ENCODE peak calls at places on chromosomes 3 and 15, in seven cellular contexts. One of them, this sample, is unnamed.
A peak's percentile ranks its signal among the peaks of the same experiment; 100 is the strongest.

GRCh38 chr15:63156708-63157065 is 590 bp downstream of the RPS27L start:
- DNase-seq in activated T-cell treated with anti-CD3 and anti-CD28 coated beads for 1 hour: no peak
- DNase-seq in stimulated activated CD4-positive, alpha-beta T cell treated with anti-CD3 and anti-CD28 coated beads, Interleukin-2, amount 100 ng/mL, for 24 hours: no peak
- DNase-seq in ovary: no peak
- DNase-seq in cardiac fibroblast: peak; percentile 58
- DNase-seq in Daoy: peak; percentile 37
- DNase-seq in progenitor cell of endocrine pancreas: no peak
- DNase-seq in this sample: peak; percentile 50

GRCh38 chr3:169134194-169134593 is 529.3 kb downstream of the MECOM start:
- DNase-seq in activated T-cell treated with anti-CD3 and anti-CD28 coated beads for 1 hour: no peak
- DNase-seq in progenitor cell of endocrine pancreas: no peak
- DNase-seq in cardiac fibroblast: no peak
- DNase-seq in stimulated activated CD4-positive, alpha-beta T cell treated with anti-CD3 and anti-CD28 coated beads, Interleukin-2, amount 100 ng/mL, for 24 hours: no peak
- DNase-seq in ovary: no peak
- DNase-seq in Daoy: no peak
- DNase-seq in this sample: no peak

GRCh38 chr3:43214616-43215015 is 71.7 kb upstream of the SNRK start:
- DNase-seq in progenitor cell of endocrine pancreas: no peak
- DNase-seq in ovary: no peak
- DNase-seq in cardiac fibroblast: peak; percentile 68
- DNase-seq in Daoy: peak; percentile 21
- DNase-seq in activated T-cell treated with anti-CD3 and anti-CD28 coated beads for 1 hour: no peak
- DNase-seq in stimulated activated CD4-positive, alpha-beta T cell treated with anti-CD3 and anti-CD28 coated beads, Interleukin-2, amount 100 ng/mL, for 24 hours: no peak
- DNase-seq in this sample: peak; percentile 57

GRCh38 chr15:78660584-78660983 is 19.6 kb upstream of the CHRNB4 start:
- DNase-seq in cardiac fibroblast: no peak
- DNase-seq in ovary: no peak
- DNase-seq in activated T-cell treated with anti-CD3 and anti-CD28 coated beads for 1 hour: no peak
- DNase-seq in Daoy: no peak
- DNase-seq in progenitor cell of endocrine pancreas: no peak
- DNase-seq in stimulated activated CD4-positive, alpha-beta T cell treated with anti-CD3 and anti-CD28 coated beads, Interleukin-2, amount 100 ng/mL, for 24 hours: no peak
- DNase-seq in this sample: no peak

GRCh38 chr15:63945838-63946298 is 100.4 kb downstream of the DAPK2 start:
- DNase-seq in stimulated activated CD4-positive, alpha-beta T cell treated with anti-CD3 and anti-CD28 coated beads, Interleukin-2, amount 100 ng/mL, for 24 hours: no peak
- DNase-seq in Daoy: no peak
- DNase-seq in activated T-cell treated with anti-CD3 and anti-CD28 coated beads for 1 hour: no peak
- DNase-seq in ovary: no peak
- DNase-seq in progenitor cell of endocrine pancreas: no peak
- DNase-seq in cardiac fibroblast: no peak
- DNase-seq in this sample: no peak

GRCh38 chr15:39392469-39393047 is 188.3 kb upstream of the THBS1 start:
- DNase-seq in activated T-cell treated with anti-CD3 and anti-CD28 coated beads for 1 hour: no peak
- DNase-seq in cardiac fibroblast: no peak
- DNase-seq in stimulated activated CD4-positive, alpha-beta T cell treated with anti-CD3 and anti-CD28 coated beads, Interleukin-2, amount 100 ng/mL, for 24 hours: no peak
- DNase-seq in Daoy: no peak
- DNase-seq in ovary: no peak
- DNase-seq in progenitor cell of endocrine pancreas: no peak
- DNase-seq in this sample: no peak

GRCh38 chr3:184388936-184389230 is 9.0 kb downstream of the CHRD start:
- DNase-seq in activated T-cell treated with anti-CD3 and anti-CD28 coated beads for 1 hour: no peak
- DNase-seq in Daoy: no peak
- DNase-seq in cardiac fibroblast: no peak
- DNase-seq in progenitor cell of endocrine pancreas: no peak
- DNase-seq in ovary: no peak
- DNase-seq in stimulated activated CD4-positive, alpha-beta T cell treated with anti-CD3 and anti-CD28 coated beads, Interleukin-2, amount 100 ng/mL, for 24 hours: no peak
- DNase-seq in this sample: no peak

GRCh38 chr15:90869601-90870353 is 1.4 kb downstream of the FURIN start:
- DNase-seq in stimulated activated CD4-positive, alpha-beta T cell treated with anti-CD3 and anti-CD28 coated beads, Interleukin-2, amount 100 ng/mL, for 24 hours: peak; percentile 47
- DNase-seq in ovary: no peak
- DNase-seq in activated T-cell treated with anti-CD3 and anti-CD28 coated beads for 1 hour: peak; percentile 17
- DNase-seq in cardiac fibroblast: peak; percentile 95
- DNase-seq in progenitor cell of endocrine pancreas: no peak
- DNase-seq in Daoy: peak; percentile 96
- DNase-seq in this sample: peak; percentile 88

GRCh38 chr3:49536875-49537533 is 17.3 kb upstream of the BSN start:
- DNase-seq in progenitor cell of endocrine pancreas: no peak
- DNase-seq in activated T-cell treated with anti-CD3 and anti-CD28 coated beads for 1 hour: no peak
- DNase-seq in ovary: no peak
- DNase-seq in stimulated activated CD4-positive, alpha-beta T cell treated with anti-CD3 and anti-CD28 coated beads, Interleukin-2, amount 100 ng/mL, for 24 hours: no peak
- DNase-seq in cardiac fibroblast: no peak
- DNase-seq in Daoy: no peak
- DNase-seq in this sample: no peak

GRCh38 chr3:155233213-155233612 is 60.3 kb downstream of the STRIT1 start:
- DNase-seq in ovary: peak; percentile 40
- DNase-seq in Daoy: no peak
- DNase-seq in cardiac fibroblast: peak; percentile 97
- DNase-seq in stimulated activated CD4-positive, alpha-beta T cell treated with anti-CD3 and anti-CD28 coated beads, Interleukin-2, amount 100 ng/mL, for 24 hours: no peak
- DNase-seq in progenitor cell of endocrine pancreas: no peak
- DNase-seq in activated T-cell treated with anti-CD3 and anti-CD28 coated beads for 1 hour: no peak
- DNase-seq in this sample: peak; percentile 99

GRCh38 chr3:182327196-182327681 is 466.1 kb upstream of the ATP11B start:
- DNase-seq in activated T-cell treated with anti-CD3 and anti-CD28 coated beads for 1 hour: no peak
- DNase-seq in progenitor cell of endocrine pancreas: no peak
- DNase-seq in stimulated activated CD4-positive, alpha-beta T cell treated with anti-CD3 and anti-CD28 coated beads, Interleukin-2, amount 100 ng/mL, for 24 hours: no peak
- DNase-seq in Daoy: peak; percentile 84
- DNase-seq in ovary: no peak
- DNase-seq in cardiac fibroblast: no peak
- DNase-seq in this sample: no peak

GRCh38 chr15:55786341-55786740 is 43.4 kb upstream of the PRTG start:
- DNase-seq in cardiac fibroblast: no peak
- DNase-seq in stimulated activated CD4-positive, alpha-beta T cell treated with anti-CD3 and anti-CD28 coated beads, Interleukin-2, amount 100 ng/mL, for 24 hours: no peak
- DNase-seq in ovary: no peak
- DNase-seq in Daoy: no peak
- DNase-seq in activated T-cell treated with anti-CD3 and anti-CD28 coated beads for 1 hour: no peak
- DNase-seq in progenitor cell of endocrine pancreas: peak; percentile 17
- DNase-seq in this sample: no peak

GRCh38 chr15:52491460-52491859 is 37.2 kb downstream of the MYO5A start:
- DNase-seq in cardiac fibroblast: peak; percentile 12
- DNase-seq in progenitor cell of endocrine pancreas: no peak
- DNase-seq in ovary: no peak
- DNase-seq in stimulated activated CD4-positive, alpha-beta T cell treated with anti-CD3 and anti-CD28 coated beads, Interleukin-2, amount 100 ng/mL, for 24 hours: no peak
- DNase-seq in activated T-cell treated with anti-CD3 and anti-CD28 coated beads for 1 hour: no peak
- DNase-seq in Daoy: no peak
- DNase-seq in this sample: peak; percentile 76

GRCh38 chr3:69300296-69300695 is 85.6 kb downstream of the FRMD4B start:
- DNase-seq in ovary: no peak
- DNase-seq in cardiac fibroblast: no peak
- DNase-seq in Daoy: no peak
- DNase-seq in progenitor cell of endocrine pancreas: no peak
- DNase-seq in stimulated activated CD4-positive, alpha-beta T cell treated with anti-CD3 and anti-CD28 coated beads, Interleukin-2, amount 100 ng/mL, for 24 hours: no peak
- DNase-seq in activated T-cell treated with anti-CD3 and anti-CD28 coated beads for 1 hour: no peak
- DNase-seq in this sample: no peak

GRCh38 chr3:188817103-188817919 is 354.5 kb upstream of the TPRG1 start:
- DNase-seq in activated T-cell treated with anti-CD3 and anti-CD28 coated beads for 1 hour: no peak
- DNase-seq in progenitor cell of endocrine pancreas: no peak
- DNase-seq in ovary: no peak
- DNase-seq in cardiac fibroblast: no peak
- DNase-seq in Daoy: no peak
- DNase-seq in stimulated activated CD4-positive, alpha-beta T cell treated with anti-CD3 and anti-CD28 coated beads, Interleukin-2, amount 100 ng/mL, for 24 hours: no peak
- DNase-seq in this sample: no peak

GRCh38 chr15:95559875-95560394 is 770.6 kb upstream of the NR2F2 start:
- DNase-seq in stimulated activated CD4-positive, alpha-beta T cell treated with anti-CD3 and anti-CD28 coated beads, Interleukin-2, amount 100 ng/mL, for 24 hours: no peak
- DNase-seq in Daoy: peak; percentile 81
- DNase-seq in ovary: no peak
- DNase-seq in cardiac fibroblast: peak; percentile 97
- DNase-seq in progenitor cell of endocrine pancreas: no peak
- DNase-seq in activated T-cell treated with anti-CD3 and anti-CD28 coated beads for 1 hour: no peak
- DNase-seq in this sample: peak; percentile 95

GRCh38 chr3:8307545-8308110 is 194.0 kb upstream of the LMCD1 start:
- DNase-seq in activated T-cell treated with anti-CD3 and anti-CD28 coated beads for 1 hour: no peak
- DNase-seq in stimulated activated CD4-positive, alpha-beta T cell treated with anti-CD3 and anti-CD28 coated beads, Interleukin-2, amount 100 ng/mL, for 24 hours: no peak
- DNase-seq in progenitor cell of endocrine pancreas: no peak
- DNase-seq in cardiac fibroblast: no peak
- DNase-seq in ovary: no peak
- DNase-seq in Daoy: no peak
- DNase-seq in this sample: no peak

GRCh38 chr15:55823191-55823670 is 80.3 kb upstream of the PRTG start:
- DNase-seq in stimulated activated CD4-positive, alpha-beta T cell treated with anti-CD3 and anti-CD28 coated beads, Interleukin-2, amount 100 ng/mL, for 24 hours: no peak
- DNase-seq in progenitor cell of endocrine pancreas: no peak
- DNase-seq in Daoy: peak; percentile 13
- DNase-seq in cardiac fibroblast: peak; percentile 73
- DNase-seq in ovary: no peak
- DNase-seq in activated T-cell treated with anti-CD3 and anti-CD28 coated beads for 1 hour: no peak
- DNase-seq in this sample: peak; percentile 94

GRCh38 chr3:49120096-49120437 is 556 bp downstream of the USP19 start:
- DNase-seq in activated T-cell treated with anti-CD3 and anti-CD28 coated beads for 1 hour: no peak
- DNase-seq in Daoy: no peak
- DNase-seq in progenitor cell of endocrine pancreas: no peak
- DNase-seq in ovary: no peak
- DNase-seq in stimulated activated CD4-positive, alpha-beta T cell treated with anti-CD3 and anti-CD28 coated beads, Interleukin-2, amount 100 ng/mL, for 24 hours: no peak
- DNase-seq in cardiac fibroblast: no peak
- DNase-seq in this sample: no peak

GRCh38 chr15:81239190-81239589 is 42.5 kb downstream of the IL16 start:
- DNase-seq in progenitor cell of endocrine pancreas: no peak
- DNase-seq in stimulated activated CD4-positive, alpha-beta T cell treated with anti-CD3 and anti-CD28 coated beads, Interleukin-2, amount 100 ng/mL, for 24 hours: no peak
- DNase-seq in Daoy: no peak
- DNase-seq in cardiac fibroblast: peak; percentile 53
- DNase-seq in activated T-cell treated with anti-CD3 and anti-CD28 coated beads for 1 hour: no peak
- DNase-seq in ovary: no peak
- DNase-seq in this sample: peak; percentile 46